ENCODE peak calls at places on chromosome 5, in nine cellular contexts. D is heart right ventricle, I is neural crest cell, B is HL-60, O is coronary artery, L is Calu3, C is omental fat pad, M is fibroblast of the aortic adventitia, A is nephron progenitor cell. S is an unnamed sample.

GRCh38 chr5:120655828-120656435 is 191.8 kb downstream of the PRR16 start:
- DNase-seq in D (no peak), I (peak; percentile 39), B (peak; percentile 1), O (no peak), L (peak; percentile 37), C (no peak), M (peak; percentile 35), A (peak; percentile 59), S (no peak)

GRCh38 chr5:116605310-116606070 is 30.9 kb upstream of the SEMA6A start:
- DNase-seq in D (no peak), I (no peak), B (no peak), O (no peak), L (no peak), C (no peak), M (no peak), A (no peak), S (no peak)

GRCh38 chr5:107858324-107858723 is 187.6 kb upstream of the EFNA5 start:
- DNase-seq in D (no peak), I (no peak), B (no peak), O (no peak), L (no peak), C (no peak), M (no peak), A (no peak), S (no peak)

GRCh38 chr5:163838738-163839137 is 333.3 kb downstream of the MAT2B start:
- DNase-seq in D (no peak), I (no peak), B (no peak), O (no peak), L (no peak), C (no peak), M (peak; percentile 28), A (no peak), S (no peak)

GRCh38 chr5:145826869-145827268 is 8.3 kb downstream of the PRELID2 start:
- DNase-seq in D (no peak), I (no peak), B (no peak), O (no peak), L (no peak), C (no peak), M (no peak), A (no peak), S (no peak)

GRCh38 chr5:489689-490080 is 34.6 kb downstream of the SLC9A3 start:
- DNase-seq in D (no peak), I (no peak), B (no peak), O (no peak), L (no peak), C (no peak), M (no peak), A (peak; percentile 5), S (no peak)

GRCh38 chr5:11251242-11251641 is 490.2 kb upstream of the DAP start:
- DNase-seq in D (no peak), I (no peak), B (no peak), O (no peak), L (peak; percentile 53), C (no peak), M (no peak), A (no peak), S (no peak)

GRCh38 chr5:103397996-103398581 is 139.5 kb downstream of the MACIR start:
- DNase-seq in D (no peak), I (no peak), B (no peak), O (no peak), L (no peak), C (no peak), M (peak; percentile 44), A (no peak), S (no peak)

GRCh38 chr5:98705841-98706240 is 67.6 kb upstream of the RGMB start:
- DNase-seq in D (no peak), I (no peak), B (no peak), O (no peak), L (no peak), C (no peak), M (peak; percentile 29), A (no peak), S (no peak)

GRCh38 chr5:64790210-64790609 is 21.5 kb downstream of the CWC27 start:
- DNase-seq in D (no peak), I (no peak), B (no peak), O (no peak), L (no peak), C (no peak), M (no peak), A (no peak), S (no peak)

GRCh38 chr5:91288117-91288516 is 95.0 kb downstream of the ARRDC3 start:
- DNase-seq in D (no peak), I (no peak), B (no peak), O (no peak), L (no peak), C (no peak), M (peak; percentile 94), A (no peak), S (no peak)

GRCh38 chr5:87398981-87399616 is 13.6 kb downstream of the CCNH start:
- DNase-seq in D (no peak), I (no peak), B (no peak), O (no peak), L (no peak), C (no peak), M (no peak), A (no peak), S (no peak)

GRCh38 chr5:16894236-16895057 is 41.6 kb downstream of the MYO10 start:
- DNase-seq in D (no peak), I (peak; percentile 16), B (no peak), O (no peak), L (peak; percentile 75), C (no peak), M (peak; percentile 95), A (peak; percentile 42), S (no peak)

GRCh38 chr5:141825836-141826560 is 52.2 kb downstream of the PCDH1 start:
- DNase-seq in D (no peak), I (no peak), B (no peak), O (no peak), L (no peak), C (no peak), M (no peak), A (no peak), S (no peak)
- TF ChIP-seq CTCF in D (peak; percentile 37), I (peak; percentile 42), B (peak; percentile 10), O (no peak), L (peak; percentile 25), C (no peak), M (peak; percentile 35), A (peak; percentile 35), S (peak; percentile 42)

DNA sequence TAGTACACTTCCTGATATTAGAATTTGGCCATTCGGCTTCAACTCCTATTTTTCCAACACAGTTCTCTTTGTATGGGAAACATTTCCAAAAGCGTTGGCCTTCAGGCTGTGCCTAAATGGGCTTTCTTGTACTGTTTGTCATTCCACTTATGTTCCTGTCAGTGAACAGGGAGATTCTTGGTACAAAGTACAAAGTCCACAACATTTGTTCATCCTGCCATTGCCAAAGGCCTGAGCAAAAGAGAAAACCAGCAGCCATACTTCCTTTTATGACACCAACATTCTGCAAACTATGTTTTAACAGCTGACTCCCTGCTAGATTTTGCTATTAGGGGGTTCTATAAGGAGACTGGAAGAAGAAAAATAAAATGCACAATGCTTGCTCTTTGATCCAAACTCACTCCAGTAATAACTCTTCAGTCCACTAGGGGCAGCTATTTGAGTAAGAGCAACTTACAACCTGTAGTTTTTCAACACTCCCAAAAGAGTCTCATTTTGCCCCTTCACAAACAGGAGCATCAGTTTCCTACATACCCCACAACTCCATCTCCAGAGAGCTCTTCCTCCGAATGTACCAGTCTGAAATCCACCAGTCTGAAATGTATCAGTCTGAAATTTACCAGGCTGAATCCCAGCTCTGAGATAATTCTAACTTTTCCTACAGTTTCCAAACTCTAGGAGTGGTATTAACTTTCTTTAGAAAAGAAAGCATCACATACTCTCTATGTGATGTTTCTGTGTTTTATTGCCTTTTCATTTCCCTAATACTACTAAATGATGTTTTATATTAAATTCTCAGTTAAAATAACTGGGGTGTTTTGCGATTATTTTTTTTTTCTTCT is 693.8 kb downstream of the DNAH5 start:
- DNase-seq in D (no peak), I (no peak), B (no peak), O (no peak), L (no peak), C (no peak), M (peak; percentile 1), A (no peak), S (no peak)
- TF ChIP-seq CTCF in D (peak; percentile 13), I (peak; percentile 70), B (peak; percentile 39), O (no peak), L (peak; percentile 16), C (peak; percentile 6), M (peak; percentile 47), A (peak; percentile 49), S (peak; percentile 49)

DNA sequence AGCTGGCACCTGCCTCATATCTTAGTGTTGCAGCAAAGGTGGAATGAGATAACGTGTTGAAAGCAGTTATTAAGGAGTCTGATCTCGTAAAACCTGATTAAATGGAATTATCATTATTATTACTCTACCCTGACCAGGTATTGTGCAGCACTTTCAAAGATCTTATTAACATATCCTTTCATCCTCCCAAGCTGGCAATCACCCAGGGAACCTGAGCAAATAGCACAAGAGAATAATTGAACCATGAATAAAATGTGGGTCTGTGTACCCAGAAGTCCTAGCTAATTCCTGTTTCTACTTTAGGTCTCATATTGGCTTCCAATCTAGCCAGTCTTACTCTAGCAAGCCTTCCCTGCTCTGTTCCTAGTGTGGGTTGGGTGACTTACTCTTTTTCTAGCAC is 162.2 kb upstream of the STK32A start:
- DNase-seq in D (no peak), I (no peak), B (no peak), O (no peak), L (no peak), C (no peak), M (no peak), A (no peak), S (no peak)
- TF ChIP-seq CTCF in D (no peak), I (no peak), B (no peak), O (no peak), L (no peak), C (no peak), M (no peak), A (no peak), S (no peak)

GRCh38 chr5:56829137-56829536 is 13.8 kb downstream of the MAP3K1 start:
- DNase-seq in D (no peak), I (no peak), B (no peak), O (no peak), L (peak; percentile 65), C (no peak), M (no peak), A (no peak), S (no peak)

GRCh38 chr5:56827923-56828322 is 12.6 kb downstream of the MAP3K1 start:
- DNase-seq in D (no peak), I (no peak), B (no peak), O (no peak), L (no peak), C (no peak), M (no peak), A (no peak), S (no peak)

GRCh38 chr5:56824019-56824418 is 8.7 kb downstream of the MAP3K1 start:
- DNase-seq in D (no peak), I (no peak), B (no peak), O (no peak), L (no peak), C (no peak), M (no peak), A (no peak), S (no peak)

GRCh38 chr5:56825222-56825824 is 10.0 kb downstream of the MAP3K1 start:
- DNase-seq in D (no peak), I (no peak), B (no peak), O (no peak), L (no peak), C (no peak), M (no peak), A (no peak), S (no peak)

DNA sequence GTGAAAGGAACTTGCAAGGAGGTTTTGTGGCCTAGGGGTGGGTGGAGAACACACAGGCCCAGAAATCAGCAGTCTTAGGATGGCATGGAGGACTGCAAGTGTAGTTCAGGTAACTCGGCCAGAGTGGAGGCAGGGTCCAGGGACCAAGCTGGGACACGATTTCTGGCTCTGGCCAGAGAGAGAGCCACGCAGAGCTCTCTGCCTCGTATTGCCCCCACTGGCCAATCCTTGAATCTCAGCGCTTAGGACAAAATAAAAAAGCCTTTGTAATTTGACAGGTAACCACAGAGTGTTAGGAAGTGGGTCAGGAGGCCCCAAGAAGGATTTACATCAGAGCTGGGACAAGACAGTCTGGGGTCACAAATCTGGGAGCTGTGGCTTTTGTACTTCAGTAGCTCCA is 11.7 kb downstream of the MAP3K1 start:
- DNase-seq in D (no peak), I (no peak), B (no peak), O (no peak), L (peak; percentile 69), C (no peak), M (no peak), A (no peak), S (no peak)
- TF ChIP-seq CTCF in D (peak; percentile 19), I (peak; percentile 51), B (no peak), O (no peak), L (peak; percentile 49), C (no peak), M (peak; percentile 1), A (peak; percentile 23), S (peak; percentile 51)

S was measured in CD14-positive monocyte.